ENCODE peak calls at places on chromosomes 6 and 20, in seven cellular contexts. P, D, R, A, H, W and B are unnamed samples.

GRCh38 chr6:137570307-137570832 is 76.2 kb upstream of the OLIG3 start:
- DNase-seq in D (no peak), P (no peak), H (no peak), A (no peak), W (no peak), R (no peak), B (no peak)

GRCh38 chr6:107744927-107745326 is 79.2 kb downstream of the SCML4 start:
- DNase-seq in H (no peak), R (no peak), A (no peak), P (no peak), D (no peak), W (no peak), B (no peak)

GRCh38 chr20:10786678-10787077 is 112.9 kb upstream of the JAG1 start:
- DNase-seq in P (no peak), H (no peak), R (no peak), A (no peak), D (no peak), W (no peak), B (no peak)

GRCh38 chr6:152089992-152090391 is 282.5 kb downstream of the ESR1 start:
- DNase-seq in R (no peak), W (no peak), H (no peak), D (no peak), P (peak), A (no peak), B (no peak)

GRCh38 chr20:60030471-60030870 is 72.2 kb downstream of the CDH26 start:
- DNase-seq in W (no peak), D (no peak), P (no peak), R (no peak), A (no peak), H (no peak), B (no peak)

GRCh38 chr20:34030453-34030852 is 36.7 kb downstream of the RALY start:
- DNase-seq in A (no peak), R (no peak), D (no peak), W (no peak), P (no peak), H (no peak), B (no peak)

GRCh38 chr20:32463642-32464400 is 105.7 kb downstream of the ASXL1 start:
- DNase-seq in H (no peak), A (peak), R (no peak), D (no peak), W (no peak), P (no peak), B (no peak)

GRCh38 chr6:49826743-49827406 is 39.5 kb downstream of the CRISP1 start:
- DNase-seq in H (no peak), P (peak), D (no peak), W (no peak), A (no peak), R (no peak), B (no peak)

GRCh38 chr6:31900917-31901414 is 920 bp downstream of the ZBTB12 start:
- DNase-seq in P (no peak), A (no peak), R (no peak), H (no peak), D (no peak), W (no peak), B (no peak)

GRCh38 chr6:106939208-106939607 is 35.3 kb downstream of the CD24 start:
- DNase-seq in A (no peak), P (no peak), H (no peak), W (no peak), R (no peak), D (no peak), B (no peak)